ENCODE peak calls at places on chromosomes 5 and 9, in four cellular contexts. Y is left ventricle myocardium inferior; B is effector memory CD4-positive, alpha-beta T cell; C is DND-41. D is an unnamed sample.

GRCh38 chr5:139808481-139809330 is 13.1 kb downstream of the PSD2 start:
- DNase-seq in Y (peak; percentile 27), B (no peak), C (peak; percentile 81), D (no peak)

GRCh38 chr5:113612060-113612496 is 98.6 kb downstream of the YTHDC2 start:
- DNase-seq in Y (no peak), B (no peak), C (no peak), D (peak; percentile 49)

GRCh38 chr5:60960591-60960990 is 15.6 kb downstream of the NDUFAF2 start:
- DNase-seq in Y (no peak), B (no peak), C (no peak), D (no peak)

GRCh38 chr9:126569036-126569435 is 44.7 kb upstream of the LMX1B start:
- DNase-seq in Y (no peak), B (no peak), C (no peak), D (no peak)

GRCh38 chr5:149053027-149053705 is 9.7 kb downstream of the SH3TC2 start:
- DNase-seq in Y (no peak), B (no peak), C (no peak), D (no peak)

GRCh38 chr9:69806642-69807041 is 14.0 kb upstream of the CFAP95 start:
- DNase-seq in Y (no peak), B (no peak), C (no peak), D (no peak)

GRCh38 chr5:33321026-33321425 is 119.7 kb upstream of the TARS1 start:
- DNase-seq in Y (no peak), B (no peak), C (no peak), D (no peak)

GRCh38 chr9:38336341-38336740 is 56.2 kb upstream of the ALDH1B1 start:
- DNase-seq in Y (no peak), B (no peak), C (no peak), D (no peak)

GRCh38 chr9:123637940-123638634 is 282.1 kb downstream of the CRB2 start:
- DNase-seq in Y (no peak), B (no peak), C (peak; percentile 57), D (peak; percentile 37)

GRCh38 chr5:38926121-38926520 is 80.3 kb downstream of the OSMR start:
- DNase-seq in Y (no peak), B (no peak), C (no peak), D (no peak)

GRCh38 chr5:174187481-174187880 is 142.0 kb downstream of the NSG2 start:
- DNase-seq in Y (no peak), B (no peak), C (no peak), D (no peak)

GRCh38 chr9:33193818-33194217 is 26.7 kb upstream of the B4GALT1 start:
- DNase-seq in Y (no peak), B (no peak), C (no peak), D (no peak)

GRCh38 chr9:35792044-35792813 is 838 bp downstream of the NPR2 start:
- DNase-seq in Y (no peak), B (no peak), C (no peak), D (no peak)
- H3K4me1 ChIP-seq in Y (peaks cover 56% of the 10 kb centered on the region), B (no peaks in the 10 kb centered on the region), C (no peaks in the 10 kb centered on the region), D (no peaks in the 10 kb centered on the region)

DNA sequence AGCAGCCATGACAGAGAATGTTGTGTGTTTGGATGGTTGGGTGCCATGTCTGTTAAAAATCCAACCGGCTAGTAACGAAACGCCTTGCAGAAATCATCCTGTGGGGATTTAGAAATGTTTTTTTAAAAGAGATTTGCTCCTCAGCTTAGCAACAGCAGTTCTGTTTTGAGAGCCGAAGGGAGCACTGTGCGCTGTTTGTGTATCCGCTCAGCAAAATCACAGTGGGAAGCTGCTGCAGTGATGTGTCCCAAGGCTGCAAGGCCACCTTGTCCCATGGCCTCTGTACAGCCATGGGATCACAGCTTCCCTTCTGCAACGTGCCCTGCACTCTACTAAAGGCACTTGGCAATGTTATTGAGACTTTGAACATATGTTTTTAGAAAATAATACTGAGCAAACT is 40.9 kb downstream of the TRIO start:
- DNase-seq in Y (no peak), B (no peak), C (no peak), D (no peak)
- H3K4me1 ChIP-seq in Y (peaks cover 89% of the 10 kb centered on the region), B (no peaks in the 10 kb centered on the region), C (no peaks in the 10 kb centered on the region), D (no peaks in the 10 kb centered on the region)

DNA sequence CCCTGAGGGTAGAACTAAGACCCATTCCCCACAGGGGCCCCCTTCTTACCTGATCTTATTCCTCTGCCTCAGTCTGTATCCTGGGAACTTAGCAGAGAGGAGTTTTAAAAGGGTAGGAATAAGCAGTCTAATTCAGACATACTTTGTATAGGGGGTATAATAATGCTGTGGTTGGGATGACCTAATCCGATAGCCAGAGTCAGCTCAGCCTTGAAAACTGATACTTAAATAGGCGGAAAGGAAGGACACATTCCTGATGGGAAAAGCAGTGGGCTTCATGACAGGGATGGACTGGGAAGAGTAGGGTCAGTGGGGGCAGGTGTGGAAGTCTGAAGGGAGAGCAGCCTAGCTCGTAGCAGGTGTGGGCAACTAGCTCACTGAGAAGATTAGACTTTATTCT is 52.2 kb upstream of the TESK1 start:
- DNase-seq in Y (no peak), B (no peak), C (no peak), D (no peak)
- H3K4me1 ChIP-seq in Y (peaks cover 50% of the 10 kb centered on the region), B (no peaks in the 10 kb centered on the region), C (no peaks in the 10 kb centered on the region), D (no peaks in the 10 kb centered on the region)

GRCh38 chr9:15293084-15293483 is 13.9 kb downstream of the TTC39B start:
- DNase-seq in Y (no peak), B (no peak), C (no peak), D (no peak)

GRCh38 chr9:15286288-15286834 is 20.7 kb downstream of the TTC39B start:
- DNase-seq in Y (no peak), B (no peak), C (no peak), D (no peak)

GRCh38 chr9:15289590-15289989 is 17.4 kb downstream of the TTC39B start:
- DNase-seq in Y (no peak), B (no peak), C (no peak), D (no peak)

GRCh38 chr9:15282567-15282966 is 24.4 kb downstream of the TTC39B start:
- DNase-seq in Y (no peak), B (no peak), C (no peak), D (no peak)

DNA sequence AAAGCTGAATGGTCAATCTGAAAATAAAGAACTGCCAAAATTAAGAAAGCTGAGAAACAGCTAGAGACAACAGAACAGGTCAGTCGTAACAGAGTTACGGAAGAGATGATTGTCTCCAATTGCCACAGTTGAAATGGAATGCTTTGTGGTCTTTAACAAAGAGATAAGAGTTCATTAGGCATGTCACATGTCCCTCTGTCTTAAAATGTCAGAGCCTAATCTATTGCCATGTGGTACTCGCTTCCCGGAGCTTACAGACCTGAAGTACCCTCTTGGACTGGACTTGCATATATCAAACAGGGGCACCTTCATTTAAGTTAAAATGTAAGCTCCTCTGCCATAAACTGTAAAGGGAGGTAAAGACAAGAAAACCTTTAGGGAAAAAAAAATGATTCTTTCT is 19.7 kb downstream of the TTC39B start:
- DNase-seq in Y (no peak), B (no peak), C (no peak), D (no peak)
- H3K4me1 ChIP-seq in Y (no peaks in the 10 kb centered on the region), B (no peaks in the 10 kb centered on the region), C (no peaks in the 10 kb centered on the region), D (peaks cover 26% of the 10 kb centered on the region)

DNA sequence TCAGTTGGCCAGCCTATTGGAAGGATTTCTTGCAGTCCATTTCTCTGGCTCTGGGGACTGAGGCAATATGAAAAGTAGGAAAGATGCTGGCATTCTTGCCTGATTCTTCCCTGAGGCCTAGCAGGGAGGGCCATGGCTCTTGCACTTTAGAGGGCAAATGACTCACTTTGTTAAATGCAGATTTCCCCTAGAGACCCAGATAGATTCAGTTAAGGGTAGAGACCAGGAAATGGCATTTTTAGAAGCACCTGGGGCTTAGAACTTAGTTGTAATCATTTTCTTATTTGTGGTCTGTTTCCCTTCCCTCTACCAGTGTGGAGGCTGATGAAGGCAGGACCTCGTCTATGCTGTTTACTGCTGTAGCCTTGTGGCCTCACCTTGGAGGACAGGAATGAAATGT is 112.8 kb upstream of the NR3C1 start:
- DNase-seq in Y (no peak), B (no peak), C (peak; percentile 22), D (no peak)
- H3K4me1 ChIP-seq in Y (peaks cover 13% of the 10 kb centered on the region), B (no peaks in the 10 kb centered on the region), C (peaks cover 17% of the 10 kb centered on the region), D (no peaks in the 10 kb centered on the region)

GRCh38 chr5:52808316-52808901 is 20.7 kb downstream of the ITGA1 start:
- DNase-seq in Y (no peak), B (no peak), C (no peak), D (no peak)
- H3K4me1 ChIP-seq in Y (peaks cover 90% of the 10 kb centered on the region), B (no peaks in the 10 kb centered on the region), C (peaks cover 23% of the 10 kb centered on the region), D (no peaks in the 10 kb centered on the region)